ENCODE peak calls at places on chromosomes 3 and 15, in nine cellular contexts. T is iPS DF 19.7; L is germinal center; P is NCI-H69; A is left cardiac atrium; R is lower lobe of right lung; U is WTC11; N is stimulated activated CD4-positive, alpha-beta T cell treated with anti-CD3 and anti-CD28 coated beads, Interleukin-2, amount 100 ng/mL, for 48 hours; C is HTR-8/SVneo. M is an unnamed sample.

GRCh38 chr15:43299411-43299810 is 31.0 kb downstream of the LCMT2 start:
- DNase-seq in T (no peak), L (no peak), P (peak; percentile 11), A (no peak), R (no peak), U (no peak), N (no peak), C (no peak), M (no peak)

GRCh38 chr15:50945725-50946124 is 37.2 kb downstream of the AP4E1 start:
- DNase-seq in T (no peak), L (no peak), P (peak; percentile 5), A (no peak), R (no peak), U (no peak), N (no peak), C (no peak), M (no peak)

GRCh38 chr3:121493431-121493830 is 52.4 kb downstream of the POLQ start:
- DNase-seq in T (no peak), L (no peak), P (no peak), A (no peak), R (no peak), U (no peak), N (no peak), C (no peak), M (no peak)

GRCh38 chr3:151428386-151428785 is 32.5 kb downstream of the IGSF10 start:
- DNase-seq in T (no peak), L (no peak), P (no peak), A (no peak), R (no peak), U (no peak), N (no peak), C (no peak), M (no peak)

GRCh38 chr15:85314653-85315052 is 65.8 kb upstream of the AKAP13 start:
- DNase-seq in T (no peak), L (no peak), P (no peak), A (no peak), R (no peak), U (no peak), N (no peak), C (no peak), M (no peak)

GRCh38 chr3:14836049-14836468 is 17.3 kb downstream of the FGD5 start:
- DNase-seq in T (no peak), L (no peak), P (no peak), A (peak; percentile 86), R (no peak), U (no peak), N (no peak), C (no peak), M (no peak)

GRCh38 chr3:50655009-50655830 is 19.5 kb upstream of the DOCK3 start:
- DNase-seq in T (no peak), L (no peak), P (no peak), A (no peak), R (no peak), U (no peak), N (no peak), C (no peak), M (no peak)

GRCh38 chr3:58858126-58858525 is 191.6 kb upstream of the FAM3D start:
- DNase-seq in T (no peak), L (peak; percentile 42), P (peak; percentile 80), A (no peak), R (no peak), U (no peak), N (no peak), C (no peak), M (no peak)

GRCh38 chr3:106255870-106256248 is 387.0 kb upstream of the CBLB start:
- DNase-seq in T (no peak), L (peak; percentile 74), P (no peak), A (no peak), R (no peak), U (no peak), N (no peak), C (no peak), M (peak; percentile 60)

GRCh38 chr15:99365232-99365631 is 114.0 kb downstream of the LRRC28 start:
- DNase-seq in T (no peak), L (no peak), P (no peak), A (no peak), R (no peak), U (no peak), N (no peak), C (no peak), M (peak; percentile 49)

GRCh38 chr3:130658666-130659065 is 88.0 kb downstream of the PIK3R4 start:
- DNase-seq in T (no peak), L (no peak), P (no peak), A (no peak), R (no peak), U (no peak), N (no peak), C (no peak), M (no peak)

GRCh38 chr3:2354702-2355101 is 256.0 kb downstream of the CNTN4 start:
- DNase-seq in T (no peak), L (no peak), P (peak; percentile 87), A (peak; percentile 37), R (no peak), U (no peak), N (no peak), C (no peak), M (no peak)

GRCh38 chr3:112976001-112976400 is 1.1 kb upstream of the CD200R1 start:
- DNase-seq in T (no peak), L (no peak), P (no peak), A (no peak), R (no peak), U (no peak), N (no peak), C (no peak), M (no peak)

GRCh38 chr3:79354179-79354688 is 413.6 kb downstream of the ROBO1 start:
- DNase-seq in T (no peak), L (no peak), P (no peak), A (no peak), R (no peak), U (no peak), N (no peak), C (no peak), M (no peak)

GRCh38 chr3:104412608-104413580 is 953.8 kb upstream of the ALCAM start:
- DNase-seq in T (no peak), L (no peak), P (no peak), A (no peak), R (no peak), U (no peak), N (no peak), C (no peak), M (no peak)

GRCh38 chr3:101189786-101190185 is 130.6 kb downstream of the IMPG2 start:
- DNase-seq in T (no peak), L (no peak), P (no peak), A (no peak), R (no peak), U (no peak), N (no peak), C (no peak), M (no peak)